ENCODE peak calls at places on chromosomes 13 and 19, in seven cellular contexts. One of them, this sample, is unnamed.

GRCh38 chr19:36847968-36848367 is 2.7 kb upstream of the ZNF345 start:
- DNase-seq in H1: no peak
- DNase-seq in GM12878: peak
- DNase-seq in SK-N-SH: no peak
- DNase-seq in K562: no peak
- DNase-seq in HepG2: no peak
- DNase-seq in HCT116: no peak
- DNase-seq in this sample: no peak

GRCh38 chr13:47139519-47139918 is 242.7 kb upstream of the HTR2A start:
- DNase-seq in H1: no peak
- DNase-seq in GM12878: no peak
- DNase-seq in SK-N-SH: no peak
- DNase-seq in K562: no peak
- DNase-seq in HepG2: no peak
- DNase-seq in HCT116: no peak
- DNase-seq in this sample: no peak

GRCh38 chr19:677201-677600 is 1.0 kb downstream of the FSTL3 start:
- DNase-seq in H1: no peak
- DNase-seq in GM12878: no peak
- DNase-seq in SK-N-SH: peak
- DNase-seq in K562: no peak
- DNase-seq in HepG2: peak
- DNase-seq in HCT116: no peak
- DNase-seq in this sample: peak

GRCh38 chr13:48866204-48866603 is 109.5 kb upstream of the FNDC3A start:
- DNase-seq in H1: no peak
- DNase-seq in GM12878: no peak
- DNase-seq in SK-N-SH: peak
- DNase-seq in K562: no peak
- DNase-seq in HepG2: no peak
- DNase-seq in HCT116: no peak
- DNase-seq in this sample: no peak

GRCh38 chr13:22940090-22940710 is 240.6 kb upstream of the SGCG start:
- DNase-seq in H1: no peak
- DNase-seq in GM12878: no peak
- DNase-seq in SK-N-SH: no peak
- DNase-seq in K562: no peak
- DNase-seq in HepG2: no peak
- DNase-seq in HCT116: no peak
- DNase-seq in this sample: no peak

GRCh38 chr13:29140277-29140676 is 320.1 kb downstream of the MTUS2 start:
- DNase-seq in H1: no peak
- DNase-seq in GM12878: no peak
- DNase-seq in SK-N-SH: no peak
- DNase-seq in K562: no peak
- DNase-seq in HepG2: no peak
- DNase-seq in HCT116: no peak
- DNase-seq in this sample: peak

GRCh38 chr19:11421607-11422098 is 2.5 kb upstream of the RGL3 start:
- DNase-seq in H1: peak
- DNase-seq in GM12878: no peak
- DNase-seq in SK-N-SH: peak
- DNase-seq in K562: peak
- DNase-seq in HepG2: no peak
- DNase-seq in HCT116: no peak
- DNase-seq in this sample: peak

GRCh38 chr19:28296506-28296905 is 916.4 kb downstream of the UQCRFS1 start:
- DNase-seq in H1: no peak
- DNase-seq in GM12878: no peak
- DNase-seq in SK-N-SH: no peak
- DNase-seq in K562: no peak
- DNase-seq in HepG2: no peak
- DNase-seq in HCT116: no peak
- DNase-seq in this sample: no peak

GRCh38 chr13:94620286-94620896 is 18.7 kb downstream of the GPR180 start:
- DNase-seq in H1: no peak
- DNase-seq in GM12878: no peak
- DNase-seq in SK-N-SH: peak
- DNase-seq in K562: peak
- DNase-seq in HepG2: peak
- DNase-seq in HCT116: peak
- DNase-seq in this sample: peak

GRCh38 chr19:10998045-10998533 is 37.3 kb downstream of the SMARCA4 start:
- DNase-seq in H1: no peak
- DNase-seq in GM12878: no peak
- DNase-seq in SK-N-SH: no peak
- DNase-seq in K562: no peak
- DNase-seq in HepG2: peak
- DNase-seq in HCT116: no peak
- DNase-seq in this sample: no peak

GRCh38 chr19:27681972-27682371 is 1531.0 kb downstream of the UQCRFS1 start:
- DNase-seq in H1: no peak
- DNase-seq in GM12878: no peak
- DNase-seq in SK-N-SH: no peak
- DNase-seq in K562: no peak
- DNase-seq in HepG2: no peak
- DNase-seq in HCT116: no peak
- DNase-seq in this sample: no peak

GRCh38 chr19:23972161-23972560 is 57.5 kb downstream of the ZNF726 start:
- DNase-seq in H1: no peak
- DNase-seq in GM12878: no peak
- DNase-seq in SK-N-SH: peak
- DNase-seq in K562: no peak
- DNase-seq in HepG2: no peak
- DNase-seq in HCT116: no peak
- DNase-seq in this sample: no peak

GRCh38 chr19:57078802-57079201 is 41.0 kb upstream of the USP29 start:
- DNase-seq in H1: no peak
- DNase-seq in GM12878: no peak
- DNase-seq in SK-N-SH: no peak
- DNase-seq in K562: no peak
- DNase-seq in HepG2: peak
- DNase-seq in HCT116: no peak
- DNase-seq in this sample: no peak

GRCh38 chr19:658916-659839 is 3.8 kb downstream of the RNF126 start:
- DNase-seq in H1: no peak
- DNase-seq in GM12878: no peak
- DNase-seq in SK-N-SH: no peak
- DNase-seq in K562: peak
- DNase-seq in HepG2: no peak
- DNase-seq in HCT116: no peak
- DNase-seq in this sample: no peak

GRCh38 chr13:26324867-26325266 is 70.9 kb downstream of the CDK8 start:
- DNase-seq in H1: no peak
- DNase-seq in GM12878: no peak
- DNase-seq in SK-N-SH: no peak
- DNase-seq in K562: no peak
- DNase-seq in HepG2: no peak
- DNase-seq in HCT116: no peak
- DNase-seq in this sample: no peak

GRCh38 chr19:8397291-8397690 is 7.1 kb downstream of the RAB11B start:
- DNase-seq in H1: no peak
- DNase-seq in GM12878: no peak
- DNase-seq in SK-N-SH: peak
- DNase-seq in K562: peak
- DNase-seq in HepG2: no peak
- DNase-seq in HCT116: no peak
- DNase-seq in this sample: no peak

GRCh38 chr13:63840551-63841421 is 2425.1 kb upstream of the PCDH20 start:
- DNase-seq in H1: no peak
- DNase-seq in GM12878: no peak
- DNase-seq in SK-N-SH: no peak
- DNase-seq in K562: no peak
- DNase-seq in HepG2: no peak
- DNase-seq in HCT116: no peak
- DNase-seq in this sample: no peak

GRCh38 chr19:18796239-18796638 is 5.1 kb upstream of the COMP start:
- DNase-seq in H1: no peak
- DNase-seq in GM12878: no peak
- DNase-seq in SK-N-SH: no peak
- DNase-seq in K562: no peak
- DNase-seq in HepG2: no peak
- DNase-seq in HCT116: no peak
- DNase-seq in this sample: no peak

GRCh38 chr13:30033681-30034447 is 183.4 kb upstream of the UBL3 start:
- DNase-seq in H1: no peak
- DNase-seq in GM12878: no peak
- DNase-seq in SK-N-SH: no peak
- DNase-seq in K562: no peak
- DNase-seq in HepG2: no peak
- DNase-seq in HCT116: no peak
- DNase-seq in this sample: no peak

GRCh38 chr13:111384441-111385181 is 64.2 kb downstream of the TEX29 start:
- DNase-seq in H1: no peak
- DNase-seq in GM12878: no peak
- DNase-seq in SK-N-SH: no peak
- DNase-seq in K562: no peak
- DNase-seq in HepG2: no peak
- DNase-seq in HCT116: no peak
- DNase-seq in this sample: no peak
- TF ChIP-seq JUND in H1: no peak
- TF ChIP-seq JUND in GM12878: no peak
- TF ChIP-seq JUND in SK-N-SH: no peak
- TF ChIP-seq JUND in K562: no peak
- TF ChIP-seq JUND in HepG2: no peak
- TF ChIP-seq JUND in HCT116: no peak
- TF ChIP-seq JUND in this sample: no peak

DNA sequence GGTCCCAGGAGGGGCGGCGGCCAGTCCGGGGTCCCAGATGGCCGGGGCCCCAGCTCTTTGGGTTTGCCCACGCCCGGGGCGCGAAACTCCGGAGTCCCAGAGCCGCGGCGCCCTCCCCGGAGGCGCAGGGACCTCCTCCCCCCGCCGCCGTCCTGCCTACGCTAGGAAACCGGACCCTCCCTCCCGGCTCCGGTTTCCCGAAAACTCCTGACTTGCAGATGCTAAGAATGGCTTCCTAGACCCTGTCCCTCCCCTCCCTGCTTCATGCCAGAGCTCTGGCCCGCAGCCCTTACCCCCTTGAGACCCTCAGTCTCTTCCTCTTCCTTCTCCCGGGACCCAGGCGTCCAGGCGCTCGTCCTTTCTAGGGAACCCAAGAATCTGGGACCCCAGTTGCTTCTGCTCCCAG is 468 bp upstream of the MYBPC2 start:
- DNase-seq in H1: no peak
- DNase-seq in GM12878: no peak
- DNase-seq in SK-N-SH: no peak
- DNase-seq in K562: no peak
- DNase-seq in HepG2: no peak
- DNase-seq in HCT116: no peak
- DNase-seq in this sample: no peak
- TF ChIP-seq JUND in H1: no peak
- TF ChIP-seq JUND in GM12878: no peak
- TF ChIP-seq JUND in SK-N-SH: no peak
- TF ChIP-seq JUND in K562: no peak
- TF ChIP-seq JUND in HepG2: no peak
- TF ChIP-seq JUND in HCT116: no peak
- TF ChIP-seq JUND in this sample: no peak

GRCh38 chr19:33202546-33203507 is 8.7 kb downstream of the LRP3 start:
- DNase-seq in H1: no peak
- DNase-seq in GM12878: no peak
- DNase-seq in SK-N-SH: peak
- DNase-seq in K562: no peak
- DNase-seq in HepG2: no peak
- DNase-seq in HCT116: no peak
- DNase-seq in this sample: no peak

GRCh38 chr19:33205110-33205509 is 11.0 kb downstream of the LRP3 start:
- DNase-seq in H1: no peak
- DNase-seq in GM12878: no peak
- DNase-seq in SK-N-SH: peak
- DNase-seq in K562: no peak
- DNase-seq in HepG2: no peak
- DNase-seq in HCT116: no peak
- DNase-seq in this sample: no peak

GRCh38 chr19:33201886-33202545 is 7.9 kb downstream of the LRP3 start:
- DNase-seq in H1: no peak
- DNase-seq in GM12878: no peak
- DNase-seq in SK-N-SH: peak
- DNase-seq in K562: no peak
- DNase-seq in HepG2: no peak
- DNase-seq in HCT116: no peak
- DNase-seq in this sample: no peak

GRCh38 chr19:33204136-33204973 is 10.2 kb downstream of the LRP3 start:
- DNase-seq in H1: no peak
- DNase-seq in GM12878: no peak
- DNase-seq in SK-N-SH: peak
- DNase-seq in K562: no peak
- DNase-seq in HepG2: no peak
- DNase-seq in HCT116: no peak
- DNase-seq in this sample: no peak

DNA sequence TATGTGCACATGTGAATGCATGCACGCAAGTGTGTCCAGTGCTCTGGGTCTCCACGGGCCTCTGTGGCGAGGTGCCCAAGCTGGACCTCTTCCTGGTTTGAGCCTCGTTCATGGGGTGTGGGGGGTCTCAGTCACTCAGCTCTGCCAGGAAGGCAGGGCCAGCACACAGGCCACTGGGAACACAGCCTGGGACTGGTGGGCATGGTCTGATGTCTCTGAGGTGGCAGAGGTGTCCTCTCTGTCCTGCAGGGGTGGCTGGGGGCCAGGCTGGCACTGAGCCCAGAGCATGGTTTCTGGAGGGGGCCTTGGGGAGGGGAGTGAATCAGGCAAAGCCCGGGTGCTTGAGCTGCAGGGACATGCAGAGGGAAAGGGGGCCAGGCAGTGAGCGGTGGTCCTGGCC is 9.4 kb downstream of the LRP3 start:
- DNase-seq in H1: no peak
- DNase-seq in GM12878: no peak
- DNase-seq in SK-N-SH: peak
- DNase-seq in K562: no peak
- DNase-seq in HepG2: no peak
- DNase-seq in HCT116: no peak
- DNase-seq in this sample: no peak
- TF ChIP-seq JUND in H1: no peak
- TF ChIP-seq JUND in GM12878: no peak
- TF ChIP-seq JUND in SK-N-SH: no peak
- TF ChIP-seq JUND in K562: no peak
- TF ChIP-seq JUND in HepG2: no peak
- TF ChIP-seq JUND in HCT116: no peak
- TF ChIP-seq JUND in this sample: no peak

GRCh38 chr13:80213201-80213600 is 127.7 kb downstream of the SPRY2 start:
- DNase-seq in H1: no peak
- DNase-seq in GM12878: no peak
- DNase-seq in SK-N-SH: no peak
- DNase-seq in K562: no peak
- DNase-seq in HepG2: no peak
- DNase-seq in HCT116: no peak
- DNase-seq in this sample: no peak

GRCh38 chr13:80215368-80215767 is 125.6 kb downstream of the SPRY2 start:
- DNase-seq in H1: no peak
- DNase-seq in GM12878: no peak
- DNase-seq in SK-N-SH: no peak
- DNase-seq in K562: no peak
- DNase-seq in HepG2: no peak
- DNase-seq in HCT116: no peak
- DNase-seq in this sample: no peak

GRCh38 chr13:80214521-80214941 is 126.4 kb downstream of the SPRY2 start:
- DNase-seq in H1: no peak
- DNase-seq in GM12878: no peak
- DNase-seq in SK-N-SH: peak
- DNase-seq in K562: no peak
- DNase-seq in HepG2: no peak
- DNase-seq in HCT116: no peak
- DNase-seq in this sample: peak

GRCh38 chr13:80211573-80211972 is 129.4 kb downstream of the SPRY2 start:
- DNase-seq in H1: no peak
- DNase-seq in GM12878: no peak
- DNase-seq in SK-N-SH: peak
- DNase-seq in K562: no peak
- DNase-seq in HepG2: no peak
- DNase-seq in HCT116: no peak
- DNase-seq in this sample: no peak

GRCh38 chr13:80214050-80214449 is 126.9 kb downstream of the SPRY2 start:
- DNase-seq in H1: no peak
- DNase-seq in GM12878: no peak
- DNase-seq in SK-N-SH: no peak
- DNase-seq in K562: no peak
- DNase-seq in HepG2: no peak
- DNase-seq in HCT116: no peak
- DNase-seq in this sample: no peak
- TF ChIP-seq JUND in H1: no peak
- TF ChIP-seq JUND in GM12878: no peak
- TF ChIP-seq JUND in SK-N-SH: no peak
- TF ChIP-seq JUND in K562: no peak
- TF ChIP-seq JUND in HepG2: no peak
- TF ChIP-seq JUND in HCT116: no peak
- TF ChIP-seq JUND in this sample: no peak

This sample was measured in T47D.